ENCODE peak calls at places on chromosomes 2 and 18, in five cellular contexts. P, A, B, D and L are unnamed samples.

GRCh38 chr18:8703181-8703638 is 2.1 kb upstream of the MTCL1 start:
- DNase-seq in P (no peak), A (no peak), B (no peak), D (no peak), L (no peak)

GRCh38 chr2:180033993-180034894 is 27.1 kb upstream of the CWC22 start:
- DNase-seq in P (peak; percentile 9), A (no peak), B (no peak), D (no peak), L (peak; percentile 58)

GRCh38 chr18:2654828-2655152 is 736 bp upstream of the SMCHD1 start:
- DNase-seq in P (no peak), A (no peak), B (no peak), D (no peak), L (no peak)

GRCh38 chr18:55853268-55853667 is 265.3 kb upstream of the TCF4 start:
- DNase-seq in P (no peak), A (no peak), B (no peak), D (no peak), L (no peak)

GRCh38 chr18:14908541-14908940 is 160.6 kb downstream of the ANKRD30B start:
- DNase-seq in P (no peak), A (no peak), B (no peak), D (no peak), L (no peak)

GRCh38 chr2:201947287-201947686 is 86.4 kb upstream of the FZD7 start:
- DNase-seq in P (no peak), A (no peak), B (peak; percentile 77), D (no peak), L (no peak)

GRCh38 chr18:11908182-11909080 is at the start of gene MPPE1:
- DNase-seq in P (peak; percentile 80), A (peak; percentile 60), B (peak; percentile 84), D (peak; percentile 89), L (peak; percentile 88)

GRCh38 chr2:126736133-126736874 is 80.3 kb downstream of the GYPC start:
- DNase-seq in P (no peak), A (no peak), B (no peak), D (peak; percentile 81), L (no peak)

GRCh38 chr2:102585704-102586404 is 33.5 kb upstream of the SLC9A2 start:
- DNase-seq in P (no peak), A (no peak), B (no peak), D (no peak), L (no peak)

GRCh38 chr2:240462073-240462703 is 26.7 kb downstream of the GPC1 start:
- DNase-seq in P (no peak), A (no peak), B (no peak), D (no peak), L (peak; percentile 24)

GRCh38 chr2:74181739-74182138 is 3.1 kb upstream of the MOB1A start:
- DNase-seq in P (no peak), A (no peak), B (no peak), D (no peak), L (no peak)

GRCh38 chr2:108385411-108386071 is 7.8 kb downstream of the SULT1C4 start:
- DNase-seq in P (no peak), A (no peak), B (no peak), D (no peak), L (no peak)

GRCh38 chr2:221677688-221678087 is 105.6 kb upstream of the EPHA4 start:
- DNase-seq in P (no peak), A (no peak), B (no peak), D (no peak), L (no peak)

GRCh38 chr2:221571391-221572179 is 519 bp downstream of the EPHA4 start:
- DNase-seq in P (peak; percentile 48), A (no peak), B (peak; percentile 26), D (peak; percentile 71), L (no peak)

GRCh38 chr2:63861220-63861822 is 19.6 kb downstream of the UGP2 start:
- DNase-seq in P (no peak), A (no peak), B (peak; percentile 59), D (peak; percentile 71), L (no peak)

GRCh38 chr18:54119524-54120019 is 104.9 kb downstream of the MBD2 start:
- DNase-seq in P (peak; percentile 44), A (no peak), B (peak; percentile 15), D (peak; percentile 60), L (peak; percentile 44)

GRCh38 chr2:20834331-20834730 is 11.4 kb upstream of the LDAH start:
- DNase-seq in P (no peak), A (no peak), B (no peak), D (no peak), L (no peak)

GRCh38 chr2:215409331-215410127 is 26.3 kb downstream of the FN1 start:
- DNase-seq in P (no peak), A (no peak), B (peak; percentile 70), D (no peak), L (no peak)

GRCh38 chr2:8515864-8516533 is 165.9 kb upstream of the ID2 start:
- DNase-seq in P (no peak), A (no peak), B (no peak), D (no peak), L (no peak)

GRCh38 chr2:178874529-178875240 is 67.5 kb upstream of the TTN start:
- DNase-seq in P (no peak), A (no peak), B (no peak), D (no peak), L (no peak)

GRCh38 chr2:99698896-99699295 is 209.1 kb upstream of the REV1 start:
- DNase-seq in P (no peak), A (no peak), B (no peak), D (peak; percentile 40), L (no peak)

GRCh38 chr18:25102657-25103056 is 249.3 kb downstream of the ZNF521 start:
- DNase-seq in P (no peak), A (no peak), B (no peak), D (no peak), L (no peak)

GRCh38 chr2:62204998-62205496 is 9.1 kb downstream of the B3GNT2 start:
- DNase-seq in P (no peak), A (no peak), B (no peak), D (no peak), L (no peak)

GRCh38 chr2:52034706-52035105 is 1002.8 kb upstream of the NRXN1 start:
- DNase-seq in P (no peak), A (no peak), B (no peak), D (no peak), L (no peak)

GRCh38 chr2:223760838-223761502 is 76.4 kb downstream of the AP1S3 start:
- DNase-seq in P (no peak), A (no peak), B (peak; percentile 6), D (peak; percentile 89), L (peak; percentile 47)

GRCh38 chr2:134782792-134783191 is 55.6 kb upstream of the ACMSD start:
- DNase-seq in P (no peak), A (no peak), B (no peak), D (no peak), L (no peak)

GRCh38 chr2:231277962-231278361 is 79.5 kb downstream of the ARMC9 start:
- DNase-seq in P (no peak), A (no peak), B (no peak), D (no peak), L (no peak)

GRCh38 chr2:120820263-120820884 is 84.7 kb downstream of the GLI2 start:
- DNase-seq in P (peak; percentile 27), A (no peak), B (no peak), D (peak; percentile 91), L (no peak)

GRCh38 chr2:201707753-201708152 is 9.3 kb upstream of the MPP4 start:
- DNase-seq in P (no peak), A (no peak), B (no peak), D (no peak), L (no peak)

GRCh38 chr2:96502891-96503636 is 2.1 kb downstream of the NEURL3 start:
- DNase-seq in P (no peak), A (no peak), B (no peak), D (no peak), L (no peak)

GRCh38 chr2:205187731-205188130 is 494.6 kb upstream of the NRP2 start:
- DNase-seq in P (no peak), A (no peak), B (peak; percentile 4), D (no peak), L (no peak)
- H2BK12ac ChIP-seq in P (no peak overlapping the region), A (no peak overlapping the region), B (no peak overlapping the region), D (no peak overlapping the region), L (no peak overlapping the region)

DNA sequence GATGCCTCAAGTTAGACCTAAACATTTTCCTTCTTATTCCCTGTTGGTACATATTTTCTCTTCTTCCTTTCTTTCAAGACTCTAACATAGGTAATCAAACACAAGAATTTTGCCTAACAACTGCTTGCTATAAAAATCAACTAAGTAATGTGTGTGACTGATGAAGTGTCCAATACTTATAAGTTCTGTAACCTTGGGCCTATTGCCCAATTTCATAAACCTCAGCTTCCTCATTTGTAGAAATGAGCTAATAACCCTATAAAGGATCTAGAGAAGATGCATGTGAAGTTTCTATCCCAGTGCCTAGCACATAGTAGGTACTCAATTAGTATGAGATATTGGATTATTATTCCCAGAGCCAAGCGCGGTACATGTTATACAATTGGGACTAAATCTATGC is 31.5 kb upstream of the PIK3C3 start:
- DNase-seq in P (no peak), A (no peak), B (no peak), D (no peak), L (no peak)
- H2BK12ac ChIP-seq in P (no peak overlapping the region), A (no peak overlapping the region), B (no peak overlapping the region), D (no peak overlapping the region), L (no peak overlapping the region)

DNA sequence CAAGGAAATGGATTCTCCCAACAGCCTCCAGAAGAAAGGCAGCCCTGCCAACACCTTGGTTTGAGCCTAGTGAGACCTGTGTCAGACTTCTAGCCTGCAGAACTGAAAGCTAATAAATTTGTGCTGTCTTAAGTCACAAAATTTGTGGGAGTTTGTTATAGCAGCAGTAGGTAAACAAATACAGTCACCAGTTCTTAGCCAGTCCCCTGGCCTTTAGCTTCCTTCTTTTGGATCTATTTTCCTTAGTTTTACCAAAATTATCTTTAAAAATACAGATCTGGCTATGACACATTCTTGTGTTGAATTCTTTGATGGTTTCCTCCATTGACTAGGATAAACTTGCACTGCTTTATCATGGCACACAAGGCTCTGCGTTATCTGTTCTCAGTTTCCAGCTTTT is 697.9 kb upstream of the FANCL start:
- DNase-seq in P (no peak), A (no peak), B (no peak), D (no peak), L (no peak)
- H2BK12ac ChIP-seq in P (no peak overlapping the region), A (no peak overlapping the region), B (no peak overlapping the region), D (no peak overlapping the region), L (no peak overlapping the region)

GRCh38 chr2:147543056-147543455 is 301.8 kb upstream of the ACVR2A start:
- DNase-seq in P (no peak), A (no peak), B (no peak), D (no peak), L (no peak)

GRCh38 chr2:147547425-147547824 is 297.4 kb upstream of the ACVR2A start:
- DNase-seq in P (no peak), A (no peak), B (no peak), D (no peak), L (no peak)

GRCh38 chr2:147549054-147549453 is 295.8 kb upstream of the ACVR2A start:
- DNase-seq in P (no peak), A (no peak), B (no peak), D (no peak), L (no peak)

GRCh38 chr2:147548453-147548852 is 296.4 kb upstream of the ACVR2A start:
- DNase-seq in P (no peak), A (no peak), B (no peak), D (no peak), L (no peak)

DNA sequence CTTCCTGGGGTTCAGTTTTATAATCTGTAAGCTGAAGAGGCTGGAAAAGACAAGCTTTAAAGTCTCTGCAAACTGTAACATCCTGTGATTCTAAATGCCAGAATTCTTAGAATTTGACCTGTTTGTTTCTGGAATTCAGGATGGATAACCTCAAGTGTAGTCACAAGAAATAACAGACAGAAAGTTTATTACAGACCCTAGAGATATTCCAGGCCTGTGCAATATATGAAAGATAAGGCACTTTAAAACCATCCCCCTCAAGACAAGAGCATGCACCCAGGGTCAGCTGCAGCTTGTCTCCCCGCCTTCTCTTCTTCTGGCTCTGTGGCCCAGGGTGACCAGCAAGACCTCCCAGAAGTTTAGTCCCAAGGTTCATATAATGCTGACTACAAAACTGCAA is 298.7 kb upstream of the ACVR2A start:
- DNase-seq in P (no peak), A (no peak), B (no peak), D (peak; percentile 20), L (no peak)
- H2BK12ac ChIP-seq in P (no peak overlapping the region), A (no peak overlapping the region), B (no peak overlapping the region), D (no peak overlapping the region), L (no peak overlapping the region)